ENCODE peak calls at places on chromosomes 1 and 21, in ten cellular contexts. One of them, this sample, is unnamed.

GRCh38 chr1:6580119-6580587 is 359 bp downstream of the ZBTB48 start:
- DNase-seq in amniotic stem cell: no peak
- DNase-seq in psoas muscle: peak; percentile 64
- DNase-seq in NCI-H1417: no peak
- DNase-seq in iris pigment epithelial cell: no peak
- DNase-seq in Right ventricle myocardium inferior: peak; percentile 68
- DNase-seq in GM12865: no peak
- DNase-seq in nucleus accumbens: no peak
- DNase-seq in cardiac muscle cell: no peak
- DNase-seq in mesenteric fat pad: no peak
- DNase-seq in this sample: no peak

GRCh38 chr1:183023146-183023600 is at the start of gene LAMC1:
- DNase-seq in cardiac muscle cell: peak; percentile 93
- DNase-seq in NCI-H1417: peak; percentile 91
- DNase-seq in iris pigment epithelial cell: peak; percentile 81
- DNase-seq in GM12865: peak; percentile 81
- DNase-seq in amniotic stem cell: peak; percentile 61
- DNase-seq in nucleus accumbens: peak; percentile 62
- DNase-seq in mesenteric fat pad: peak; percentile 92
- DNase-seq in psoas muscle: peak; percentile 93
- DNase-seq in Right ventricle myocardium inferior: peak; percentile 90
- DNase-seq in this sample: peak; percentile 49

GRCh38 chr1:176989023-176989422 is 175.5 kb downstream of the ASTN1 start:
- DNase-seq in iris pigment epithelial cell: peak; percentile 24
- DNase-seq in nucleus accumbens: no peak
- DNase-seq in GM12865: no peak
- DNase-seq in cardiac muscle cell: no peak
- DNase-seq in psoas muscle: no peak
- DNase-seq in amniotic stem cell: no peak
- DNase-seq in mesenteric fat pad: no peak
- DNase-seq in NCI-H1417: no peak
- DNase-seq in Right ventricle myocardium inferior: no peak
- DNase-seq in this sample: no peak

GRCh38 chr1:185880779-185881333 is 146.7 kb downstream of the HMCN1 start:
- DNase-seq in Right ventricle myocardium inferior: no peak
- DNase-seq in cardiac muscle cell: no peak
- DNase-seq in amniotic stem cell: no peak
- DNase-seq in psoas muscle: no peak
- DNase-seq in NCI-H1417: no peak
- DNase-seq in mesenteric fat pad: no peak
- DNase-seq in GM12865: no peak
- DNase-seq in iris pigment epithelial cell: no peak
- DNase-seq in nucleus accumbens: no peak
- DNase-seq in this sample: no peak

GRCh38 chr1:20318971-20319370 is 28.3 kb downstream of the VWA5B1 start:
- DNase-seq in cardiac muscle cell: no peak
- DNase-seq in mesenteric fat pad: no peak
- DNase-seq in Right ventricle myocardium inferior: no peak
- DNase-seq in GM12865: no peak
- DNase-seq in iris pigment epithelial cell: peak; percentile 4
- DNase-seq in nucleus accumbens: no peak
- DNase-seq in NCI-H1417: no peak
- DNase-seq in psoas muscle: no peak
- DNase-seq in amniotic stem cell: no peak
- DNase-seq in this sample: no peak

GRCh38 chr1:172350781-172351180 is 69.7 kb upstream of the C1orf105 start:
- DNase-seq in psoas muscle: no peak
- DNase-seq in nucleus accumbens: no peak
- DNase-seq in iris pigment epithelial cell: no peak
- DNase-seq in amniotic stem cell: no peak
- DNase-seq in Right ventricle myocardium inferior: no peak
- DNase-seq in NCI-H1417: no peak
- DNase-seq in mesenteric fat pad: no peak
- DNase-seq in cardiac muscle cell: no peak
- DNase-seq in GM12865: no peak
- DNase-seq in this sample: no peak

GRCh38 chr1:199226163-199226562 is 587.3 kb downstream of the PTPRC start:
- DNase-seq in cardiac muscle cell: no peak
- DNase-seq in mesenteric fat pad: no peak
- DNase-seq in NCI-H1417: no peak
- DNase-seq in iris pigment epithelial cell: peak; percentile 72
- DNase-seq in GM12865: peak; percentile 61
- DNase-seq in amniotic stem cell: no peak
- DNase-seq in nucleus accumbens: no peak
- DNase-seq in psoas muscle: no peak
- DNase-seq in Right ventricle myocardium inferior: no peak
- DNase-seq in this sample: no peak

GRCh38 chr21:43794311-43794710 is 4.9 kb downstream of the RRP1 start:
- DNase-seq in amniotic stem cell: no peak
- DNase-seq in cardiac muscle cell: no peak
- DNase-seq in nucleus accumbens: no peak
- DNase-seq in GM12865: no peak
- DNase-seq in psoas muscle: no peak
- DNase-seq in mesenteric fat pad: no peak
- DNase-seq in Right ventricle myocardium inferior: peak; percentile 44
- DNase-seq in NCI-H1417: no peak
- DNase-seq in iris pigment epithelial cell: no peak
- DNase-seq in this sample: no peak

GRCh38 chr1:206693592-206693991 is 8.9 kb downstream of the MAPKAPK2 start:
- DNase-seq in cardiac muscle cell: no peak
- DNase-seq in amniotic stem cell: no peak
- DNase-seq in nucleus accumbens: no peak
- DNase-seq in iris pigment epithelial cell: peak; percentile 47
- DNase-seq in NCI-H1417: no peak
- DNase-seq in GM12865: no peak
- DNase-seq in mesenteric fat pad: peak; percentile 65
- DNase-seq in psoas muscle: peak; percentile 81
- DNase-seq in Right ventricle myocardium inferior: no peak
- DNase-seq in this sample: no peak

This sample was measured in head of caudate nucleus.